ENCODE peak calls at places on chromosomes 1 and 21, in ten cellular contexts. T is A549, G is upper lobe of left lung, A is heart left ventricle, D is right lobe of liver, Z is IMR-90, O is body of pancreas, B is HepG2, K is GM12878, Q is K562. S is an unnamed sample.

GRCh38 chr1:182631954-182632353 is 27.8 kb upstream of the RGS16 start:
- ATAC-seq in T (no peak), G (no peak), A (no peak), D (no peak), Z (no peak), O (no peak), B (no peak), K (no peak), Q (no peak), S (no peak)

GRCh38 chr1:111154021-111154999 is 14.3 kb downstream of the CEPT1 start:
- ATAC-seq in T (no peak), G (no peak), A (no peak), D (no peak), Z (no peak), O (no peak), B (no peak), K (peak; percentile 24), Q (no peak), S (no peak)

GRCh38 chr1:229557913-229558414 is 543 bp downstream of the ABCB10 start:
- ATAC-seq in T (peak; percentile 49), G (no peak), A (peak; percentile 21), D (peak; percentile 20), Z (peak; percentile 33), O (peak; percentile 33), B (peak; percentile 11), K (peak; percentile 27), Q (peak; percentile 19), S (peak; percentile 32)

GRCh38 chr1:56493826-56494225 is 85.5 kb downstream of the PLPP3 start:
- ATAC-seq in T (no peak), G (no peak), A (no peak), D (no peak), Z (no peak), O (no peak), B (no peak), K (no peak), Q (no peak), S (no peak)

GRCh38 chr1:219099307-219099706 is 74.4 kb upstream of the LYPLAL1 start:
- ATAC-seq in T (no peak), G (no peak), A (no peak), D (no peak), Z (no peak), O (no peak), B (no peak), K (peak; percentile 68), Q (no peak), S (no peak)

GRCh38 chr1:61142726-61143500 is 60.6 kb downstream of the NFIA start:
- ATAC-seq in T (no peak), G (no peak), A (peak; percentile 17), D (peak; percentile 32), Z (no peak), O (peak; percentile 52), B (no peak), K (no peak), Q (no peak), S (no peak)

GRCh38 chr1:87226341-87226760 is 102.3 kb upstream of the LMO4 start:
- ATAC-seq in T (peak; percentile 76), G (peak; percentile 81), A (peak; percentile 92), D (peak; percentile 95), Z (peak; percentile 85), O (peak; percentile 93), B (peak; percentile 98), K (peak; percentile 71), Q (peak; percentile 38), S (peak; percentile 87)

GRCh38 chr1:227854189-227854588 is 38.7 kb downstream of the PRSS38 start:
- ATAC-seq in T (no peak), G (no peak), A (no peak), D (no peak), Z (no peak), O (no peak), B (no peak), K (no peak), Q (no peak), S (no peak)

GRCh38 chr21:41509206-41509496 is 1.2 kb upstream of the TMPRSS2 start:
- ATAC-seq in T (no peak), G (no peak), A (no peak), D (no peak), Z (no peak), O (no peak), B (no peak), K (no peak), Q (no peak), S (no peak)

GRCh38 chr21:41508415-41509205 is 652 bp upstream of the TMPRSS2 start:
- ATAC-seq in T (peak; percentile 59), G (peak; percentile 44), A (no peak), D (peak; percentile 7), Z (no peak), O (peak; percentile 12), B (peak; percentile 41), K (no peak), Q (peak; percentile 37), S (no peak)

GRCh38 chr21:41506005-41506404 is 2.0 kb downstream of the TMPRSS2 start:
- ATAC-seq in T (no peak), G (no peak), A (no peak), D (no peak), Z (no peak), O (peak; percentile 33), B (no peak), K (no peak), Q (no peak), S (no peak)

GRCh38 chr21:41506526-41507520 is 1.1 kb downstream of the TMPRSS2 start:
- ATAC-seq in T (no peak), G (peak; percentile 39), A (no peak), D (peak; percentile 8), Z (no peak), O (peak; percentile 27), B (peak; percentile 64), K (no peak), Q (no peak), S (no peak)

GRCh38 chr21:41507521-41508414 is at the start of gene TMPRSS2:
- ATAC-seq in T (peak; percentile 52), G (peak; percentile 88), A (peak; percentile 54), D (peak; percentile 74), Z (no peak), O (peak; percentile 78), B (peak; percentile 73), K (no peak), Q (no peak), S (no peak)
- TF ChIP-seq POLR2A in T (no peak), G (peak; percentile 70), A (no peak), D (peak; percentile 72), Z (no peak), O (peak; percentile 96), B (no peak), K (no peak), Q (no peak), S (no peak)

DNA sequence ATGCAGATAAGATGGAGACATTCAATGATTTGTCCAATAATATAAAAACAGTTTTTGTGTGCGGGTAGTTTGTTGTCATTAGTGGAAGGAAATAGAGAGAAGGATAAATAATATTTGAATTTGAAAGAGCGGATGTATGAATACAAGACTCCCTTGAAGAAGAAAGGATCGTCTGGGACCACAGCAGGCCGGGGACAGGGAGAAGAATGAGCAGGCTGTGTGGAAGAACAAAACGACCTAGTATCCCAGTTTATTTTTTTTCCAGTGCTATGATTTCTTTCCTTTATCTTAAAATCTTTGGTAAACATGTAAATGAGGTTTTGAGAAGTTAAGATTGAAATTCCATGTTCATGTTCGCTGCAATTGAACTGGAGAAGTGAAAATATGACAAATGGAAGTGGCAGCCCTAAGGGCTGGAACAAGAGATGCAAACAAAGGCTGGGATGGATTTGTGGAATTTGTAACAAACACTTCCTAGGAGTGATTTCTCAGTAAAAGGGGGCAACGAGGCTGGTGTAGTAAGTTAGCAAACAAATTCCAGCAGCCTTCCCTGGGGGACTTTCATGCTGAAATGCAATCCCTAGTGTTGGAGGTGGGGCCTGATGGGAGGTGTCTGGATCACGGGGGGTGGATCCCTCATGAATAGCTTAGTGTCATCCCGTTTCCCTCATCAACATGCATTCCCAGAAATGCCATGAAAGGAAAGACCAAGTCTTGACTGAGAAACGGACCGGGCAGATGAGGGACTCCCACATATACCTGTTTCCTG is 10.2 kb upstream of the IFI16 start:
- ATAC-seq in T (peak; percentile 13), G (peak; percentile 92), A (peak; percentile 94), D (peak; percentile 88), Z (peak; percentile 86), O (peak; percentile 75), B (no peak), K (no peak), Q (no peak), S (peak; percentile 92)
- TF ChIP-seq POLR2A in T (no peak), G (peak; percentile 36), A (no peak), D (peak; percentile 57), Z (peak; percentile 29), O (no peak), B (no peak), K (no peak), Q (no peak), S (peak; percentile 71)

DNA sequence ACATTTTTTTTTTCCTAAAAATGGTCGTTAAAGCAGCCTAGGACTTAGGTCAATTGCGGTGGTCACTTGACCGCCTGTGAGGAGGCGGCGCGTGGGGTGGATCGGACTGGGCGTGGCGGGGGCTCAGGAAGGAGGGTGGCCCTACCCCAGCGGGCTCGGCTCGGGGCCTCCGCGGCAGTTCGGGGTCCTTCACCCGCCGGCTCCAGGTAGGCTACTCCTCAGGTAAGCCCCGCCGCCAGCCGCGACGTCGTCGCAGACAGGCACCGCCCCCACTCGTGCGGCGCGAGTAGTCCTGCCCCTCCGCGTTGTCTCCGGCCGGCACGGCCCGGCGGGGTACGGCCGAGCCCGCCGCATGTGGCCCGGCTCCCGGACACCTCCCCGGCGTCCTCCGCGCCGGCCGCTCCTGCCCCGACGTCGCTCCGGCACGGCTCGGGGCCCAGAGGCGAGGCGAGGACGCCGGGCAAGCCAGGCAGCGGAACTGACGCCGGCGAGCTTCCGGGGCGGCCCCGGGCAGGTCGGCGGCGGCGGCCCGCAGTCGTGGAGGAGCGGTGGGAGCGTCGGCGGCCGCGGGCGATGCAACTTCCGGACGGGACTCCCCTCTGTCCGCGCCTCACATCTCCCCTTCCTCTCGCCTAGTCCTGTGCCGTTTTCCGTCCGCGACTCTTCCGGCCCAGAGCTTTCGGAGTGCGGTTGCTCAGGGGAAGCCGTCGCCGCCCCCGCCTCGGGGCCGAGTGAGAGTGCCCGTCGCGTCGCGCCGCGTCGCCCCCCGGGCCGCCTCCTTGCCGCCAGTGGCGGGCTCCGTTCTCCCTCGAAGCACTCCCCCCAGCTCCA is at the start of gene AGO3:
- ATAC-seq in T (peak; percentile 91), G (peak; percentile 95), A (peak; percentile 96), D (peak; percentile 84), Z (peak; percentile 92), O (peak; percentile 90), B (peak; percentile 95), K (peak; percentile 91), Q (peak; percentile 87), S (peak; percentile 93)
- TF ChIP-seq POLR2A in T (peak; percentile 70), G (peak; percentile 98), A (peak; percentile 4), D (peak; percentile 91), Z (peak; percentile 88), O (peak; percentile 84), B (peak; percentile 84), K (peak; percentile 84), Q (peak; percentile 83), S (peak; percentile 93)

DNA sequence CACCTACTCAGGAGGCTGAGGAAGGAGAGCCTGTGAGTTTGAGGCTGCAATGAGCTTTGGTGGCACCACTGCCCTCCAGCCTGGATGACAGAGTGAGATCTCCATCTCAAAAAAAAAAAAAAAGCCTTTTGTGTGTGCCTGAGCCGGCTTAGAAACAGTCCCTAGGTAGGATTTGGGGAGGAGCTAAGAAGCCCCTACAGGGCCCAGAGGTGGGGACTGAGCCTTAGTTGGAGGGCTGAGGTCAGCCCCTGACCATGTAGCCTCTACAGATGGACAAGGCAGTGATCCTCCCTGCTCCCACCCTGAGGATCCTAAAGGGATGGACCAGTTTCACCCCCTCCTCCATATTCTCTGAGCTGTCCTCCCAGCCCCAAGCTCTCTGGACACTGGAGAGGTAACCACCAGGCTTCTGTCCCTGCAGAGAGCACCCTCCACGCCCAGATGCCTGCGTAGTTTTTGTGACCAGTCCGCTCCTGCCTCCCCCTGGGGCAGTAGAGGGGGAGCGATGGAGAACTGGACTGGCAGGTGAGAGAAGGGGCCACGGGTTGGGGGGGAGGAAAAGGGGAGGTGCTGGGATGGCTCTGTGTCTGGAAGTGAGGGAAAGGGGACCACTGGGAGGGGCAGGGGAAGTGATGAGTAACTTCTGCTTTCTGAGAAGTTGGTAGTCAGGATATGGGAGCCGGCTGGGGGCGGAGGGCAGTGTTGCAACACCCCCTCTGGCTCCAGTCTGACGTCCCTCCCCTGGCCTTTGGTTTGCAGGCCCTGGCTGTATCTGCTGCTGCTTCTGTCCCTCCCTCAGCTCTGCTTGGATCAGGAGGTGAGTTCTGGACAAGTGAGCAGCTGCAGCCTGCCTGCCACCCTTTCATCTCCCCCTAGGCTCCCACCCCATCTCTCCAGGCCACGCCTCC is 2.8 kb downstream of the ADAMTSL4 start:
- ATAC-seq in T (peak; percentile 12), G (peak; percentile 72), A (peak; percentile 69), D (peak; percentile 68), Z (peak; percentile 69), O (peak; percentile 28), B (peak; percentile 74), K (peak; percentile 5), Q (peak; percentile 67), S (peak; percentile 78)
- TF ChIP-seq POLR2A in T (no peak), G (no peak), A (no peak), D (peak; percentile 77), Z (no peak), O (no peak), B (no peak), K (no peak), Q (peak; percentile 53), S (no peak)

S was measured in gastroesophageal sphincter.